ENCODE peak calls at places on chromosome 12, in six cellular contexts. I is CD8-positive, alpha-beta memory T cell; O is stimulated activated CD4-positive, alpha-beta T cell treated with anti-CD3 and anti-CD28 coated beads, Interleukin-4, amount 100 ng/mL, for 1 hour; G is iPS-NIHi11; F is activated T-helper 2 cell treated with anti-CD3 and anti-CD28 coated beads, Interferon-gamma antibody, Interleukin-2, Interleukin-4, amounts not matched to agents 10 μg/mL and 5 μg/mL and 100 μg/mL, durations not matched to agents 14 hours and 24 hours and 36 hours; D is activated CD8-positive, alpha-beta memory T cell treated with anti-CD3 and anti-CD28 coated beads, Interleukin-2, amount 50 U/mL, for 48 hours. B is an unnamed sample.

GRCh38 chr12:104055686-104056388 is 5.8 kb upstream of the GLT8D2 start:
- DNase-seq in I (no peak), O (no peak), G (no peak), F (no peak), D (no peak), B (peak)

GRCh38 chr12:12272869-12273268 is 6.0 kb upstream of the LRP6 start:
- DNase-seq in I (no peak), O (no peak), G (peak), F (no peak), D (no peak), B (no peak)

GRCh38 chr12:108381793-108382436 is 42.8 kb upstream of the CMKLR1 start:
- DNase-seq in I (no peak), O (no peak), G (peak), F (no peak), D (no peak), B (no peak)

GRCh38 chr12:28866715-28867503 is 282.2 kb upstream of the FAR2 start:
- DNase-seq in I (no peak), O (no peak), G (no peak), F (no peak), D (no peak), B (no peak)

GRCh38 chr12:121807656-121808347 is 4.0 kb downstream of the SETD1B start:
- DNase-seq in I (no peak), O (no peak), G (no peak), F (no peak), D (no peak), B (no peak)

GRCh38 chr12:55499810-55500252 is 7.7 kb downstream of the OR6C68 start:
- DNase-seq in I (no peak), O (no peak), G (no peak), F (no peak), D (no peak), B (no peak)

GRCh38 chr12:29990971-29991370 is 207.2 kb upstream of the TMTC1 start:
- DNase-seq in I (no peak), O (no peak), G (no peak), F (no peak), D (no peak), B (no peak)

GRCh38 chr12:19771858-19772257 is 332.6 kb downstream of the AEBP2 start:
- DNase-seq in I (no peak), O (no peak), G (no peak), F (no peak), D (no peak), B (no peak)

GRCh38 chr12:15928870-15929571 is 17.9 kb downstream of the DERA start:
- DNase-seq in I (no peak), O (no peak), G (peak), F (no peak), D (no peak), B (no peak)

GRCh38 chr12:116665666-116666304 is 72.1 kb downstream of the SPRING1 start:
- DNase-seq in I (no peak), O (no peak), G (no peak), F (no peak), D (no peak), B (no peak)

GRCh38 chr12:2640709-2641108 is 154.1 kb upstream of the FKBP4 start:
- DNase-seq in I (no peak), O (no peak), G (no peak), F (no peak), D (no peak), B (peak)

GRCh38 chr12:44551631-44552030 is 324.5 kb downstream of the NELL2 start:
- DNase-seq in I (no peak), O (no peak), G (no peak), F (no peak), D (no peak), B (no peak)

GRCh38 chr12:88553941-88554658 is 26.2 kb downstream of the KITLG start:
- DNase-seq in I (no peak), O (no peak), G (no peak), F (no peak), D (no peak), B (no peak)

GRCh38 chr12:121764808-121765207 is 28.7 kb downstream of the RHOF start:
- DNase-seq in I (no peak), O (no peak), G (no peak), F (no peak), D (no peak), B (no peak)

GRCh38 chr12:100576311-100577036 is 3.0 kb downstream of the GAS2L3 start:
- DNase-seq in I (no peak), O (no peak), G (no peak), F (no peak), D (no peak), B (no peak)

GRCh38 chr12:104801427-104801826 is 156.7 kb downstream of the SLC41A2 start:
- DNase-seq in I (no peak), O (no peak), G (no peak), F (no peak), D (no peak), B (no peak)

GRCh38 chr12:32881107-32881506 is 15.5 kb downstream of the PKP2 start:
- DNase-seq in I (no peak), O (no peak), G (no peak), F (no peak), D (no peak), B (no peak)

GRCh38 chr12:55849616-55850015 is 6.9 kb upstream of the MMP19 start:
- DNase-seq in I (no peak), O (no peak), G (no peak), F (no peak), D (no peak), B (no peak)

GRCh38 chr12:93785262-93786010 is 108.3 kb downstream of the CRADD start:
- DNase-seq in I (peak), O (peak), G (peak), F (peak), D (peak), B (peak)

GRCh38 chr12:128111333-128111732 is 155.6 kb upstream of the TMEM132C start:
- DNase-seq in I (no peak), O (no peak), G (no peak), F (no peak), D (no peak), B (no peak)

GRCh38 chr12:113436586-113436985 is 14.4 kb downstream of the SDSL start:
- DNase-seq in I (no peak), O (no peak), G (no peak), F (no peak), D (no peak), B (no peak)

GRCh38 chr12:13194462-13195110 is 1.9 kb upstream of the EMP1 start:
- DNase-seq in I (no peak), O (no peak), G (no peak), F (no peak), D (no peak), B (no peak)

GRCh38 chr12:53987748-53988147 is 2.8 kb downstream of the HOXC10 start:
- DNase-seq in I (no peak), O (no peak), G (no peak), F (no peak), D (no peak), B (no peak)

GRCh38 chr12:80709811-80710726 is 2.6 kb downstream of the MYF6 start:
- DNase-seq in I (no peak), O (no peak), G (peak), F (no peak), D (no peak), B (no peak)

GRCh38 chr12:62738105-62738504 is 196.8 kb downstream of the PPM1H start:
- DNase-seq in I (no peak), O (no peak), G (no peak), F (no peak), D (no peak), B (no peak)

GRCh38 chr12:77220586-77220985 is 155.2 kb upstream of the E2F7 start:
- DNase-seq in I (no peak), O (no peak), G (no peak), F (no peak), D (no peak), B (no peak)

GRCh38 chr12:117486840-117487659 is 125.6 kb upstream of the NOS1 start:
- DNase-seq in I (no peak), O (no peak), G (no peak), F (no peak), D (no peak), B (peak)

GRCh38 chr12:26539131-26539530 is 293.9 kb downstream of the ITPR2 start:
- DNase-seq in I (no peak), O (no peak), G (no peak), F (no peak), D (no peak), B (no peak)

GRCh38 chr12:50082644-50083043 is 2.5 kb upstream of the SMARCD1 start:
- DNase-seq in I (no peak), O (no peak), G (no peak), F (no peak), D (no peak), B (no peak)